ENCODE peak calls at places on chromosomes 13 and 19, in nine cellular contexts. W is lower lobe of right lung, J is fibroblast of lung, C is kidney epithelial cell, Q is AG04450, G is BJ, V is psoas muscle, S is lung, M is fibroblast of pulmonary artery. H is an unnamed sample.

GRCh38 chr13:30862707-30863106 is 43.4 kb upstream of the MEDAG start:
- DNase-seq in W (peak), J (no peak), C (no peak), Q (no peak), G (no peak), V (peak), S (no peak), M (no peak), H (no peak)

GRCh38 chr13:94479559-94480095 is at the start of gene DCT:
- DNase-seq in W (no peak), J (no peak), C (no peak), Q (no peak), G (no peak), V (no peak), S (no peak), M (no peak), H (no peak)

GRCh38 chr19:34851277-34851804 is 75.4 kb upstream of the ZNF30 start:
- DNase-seq in W (no peak), J (no peak), C (no peak), Q (no peak), G (no peak), V (no peak), S (no peak), M (no peak), H (no peak)

GRCh38 chr19:56837004-56837403 is 3.5 kb downstream of the PEG3 start:
- DNase-seq in W (no peak), J (no peak), C (no peak), Q (no peak), G (no peak), V (no peak), S (no peak), M (no peak), H (no peak)

GRCh38 chr13:51684076-51684475 is 99.8 kb downstream of the WDFY2 start:
- DNase-seq in W (no peak), J (no peak), C (no peak), Q (no peak), G (no peak), V (no peak), S (no peak), M (peak), H (no peak)

GRCh38 chr13:77521595-77522367 is 13.7 kb upstream of the SCEL start:
- DNase-seq in W (peak), J (no peak), C (no peak), Q (no peak), G (no peak), V (no peak), S (peak), M (peak), H (no peak)

GRCh38 chr19:19615086-19615485 is 3.4 kb downstream of the PBX4 start:
- DNase-seq in W (no peak), J (no peak), C (no peak), Q (no peak), G (no peak), V (no peak), S (no peak), M (no peak), H (no peak)

GRCh38 chr13:100363351-100363750 is 225.2 kb downstream of the GGACT start:
- DNase-seq in W (no peak), J (peak), C (no peak), Q (peak), G (peak), V (no peak), S (no peak), M (peak), H (peak)

GRCh38 chr19:41535029-41535622 is 40.8 kb upstream of the CEACAM21 start:
- DNase-seq in W (no peak), J (no peak), C (no peak), Q (no peak), G (no peak), V (no peak), S (no peak), M (no peak), H (no peak)

GRCh38 chr19:40283414-40284250 is 1.5 kb downstream of the AKT2 start:
- DNase-seq in W (peak), J (peak), C (no peak), Q (no peak), G (no peak), V (no peak), S (no peak), M (peak), H (no peak)

GRCh38 chr19:4199699-4200293 is 17.3 kb downstream of the ANKRD24 start:
- DNase-seq in W (no peak), J (no peak), C (no peak), Q (no peak), G (no peak), V (no peak), S (no peak), M (no peak), H (no peak)

GRCh38 chr13:86446311-86446710 is 647.1 kb upstream of the SLITRK6 start:
- DNase-seq in W (no peak), J (peak), C (no peak), Q (no peak), G (no peak), V (no peak), S (no peak), M (peak), H (no peak)

GRCh38 chr13:72290962-72291681 is 424.1 kb upstream of the DACH1 start:
- DNase-seq in W (no peak), J (peak), C (peak), Q (no peak), G (peak), V (no peak), S (no peak), M (peak), H (peak)

GRCh38 chr19:17073869-17074627 is 1.2 kb downstream of the HAUS8 start:
- DNase-seq in W (no peak), J (no peak), C (no peak), Q (no peak), G (no peak), V (no peak), S (no peak), M (no peak), H (no peak)

GRCh38 chr19:5563941-5564612 is 3.7 kb downstream of the TINCR start:
- DNase-seq in W (no peak), J (no peak), C (peak), Q (no peak), G (peak), V (no peak), S (no peak), M (peak), H (no peak)

GRCh38 chr13:113009743-113010509 is 40.9 kb downstream of the MCF2L start:
- DNase-seq in W (no peak), J (no peak), C (no peak), Q (no peak), G (no peak), V (no peak), S (no peak), M (peak), H (no peak)

GRCh38 chr13:101417043-101417406 is 717 bp upstream of the NALCN start:
- DNase-seq in W (no peak), J (peak), C (no peak), Q (peak), G (no peak), V (no peak), S (no peak), M (peak), H (no peak)

GRCh38 chr13:66803013-66803739 is 427.0 kb downstream of the PCDH9 start:
- DNase-seq in W (no peak), J (no peak), C (no peak), Q (no peak), G (no peak), V (no peak), S (no peak), M (no peak), H (no peak)

GRCh38 chr19:3964256-3965194 is 6.4 kb downstream of the DAPK3 start:
- DNase-seq in W (no peak), J (no peak), C (no peak), Q (no peak), G (no peak), V (no peak), S (no peak), M (no peak), H (no peak)

GRCh38 chr13:77909827-77910226 is 8.8 kb downstream of the EDNRB start:
- DNase-seq in W (no peak), J (no peak), C (no peak), Q (no peak), G (no peak), V (no peak), S (no peak), M (no peak), H (no peak)

GRCh38 chr13:99417151-99417820 is 84.0 kb upstream of the TM9SF2 start:
- DNase-seq in W (no peak), J (no peak), C (no peak), Q (no peak), G (no peak), V (peak), S (no peak), M (no peak), H (no peak)

GRCh38 chr19:13024958-13025653 is 29.8 kb downstream of the NFIX start:
- DNase-seq in W (peak), J (no peak), C (no peak), Q (no peak), G (no peak), V (peak), S (no peak), M (no peak), H (no peak)

GRCh38 chr13:85333511-85333910 is 465.7 kb downstream of the SLITRK6 start:
- DNase-seq in W (no peak), J (no peak), C (no peak), Q (no peak), G (no peak), V (no peak), S (no peak), M (no peak), H (no peak)

GRCh38 chr13:22936228-22936627 is 244.6 kb upstream of the SGCG start:
- DNase-seq in W (no peak), J (no peak), C (no peak), Q (no peak), G (no peak), V (no peak), S (no peak), M (no peak), H (no peak)

GRCh38 chr19:35991731-35992450 is 3.1 kb upstream of the SDHAF1 start:
- DNase-seq in W (no peak), J (no peak), C (peak), Q (no peak), G (no peak), V (no peak), S (no peak), M (no peak), H (no peak)

GRCh38 chr13:24632382-24633121 is 47.7 kb upstream of the ATP12A start:
- DNase-seq in W (no peak), J (no peak), C (no peak), Q (no peak), G (no peak), V (no peak), S (no peak), M (no peak), H (no peak)

GRCh38 chr13:20579193-20579592 is 12.2 kb downstream of the IFT88 start:
- DNase-seq in W (no peak), J (no peak), C (no peak), Q (no peak), G (no peak), V (no peak), S (no peak), M (no peak), H (no peak)

GRCh38 chr13:29457299-29457698 is 138.2 kb downstream of the SLC7A1 start:
- DNase-seq in W (no peak), J (peak), C (peak), Q (no peak), G (peak), V (no peak), S (no peak), M (peak), H (peak)

GRCh38 chr13:39073983-39074382 is 35.7 kb downstream of the NHLRC3 start:
- DNase-seq in W (no peak), J (no peak), C (no peak), Q (no peak), G (no peak), V (no peak), S (no peak), M (no peak), H (no peak)

GRCh38 chr13:29435125-29435911 is 160.2 kb downstream of the SLC7A1 start:
- DNase-seq in W (no peak), J (peak), C (no peak), Q (peak), G (peak), V (no peak), S (no peak), M (peak), H (peak)

DNA sequence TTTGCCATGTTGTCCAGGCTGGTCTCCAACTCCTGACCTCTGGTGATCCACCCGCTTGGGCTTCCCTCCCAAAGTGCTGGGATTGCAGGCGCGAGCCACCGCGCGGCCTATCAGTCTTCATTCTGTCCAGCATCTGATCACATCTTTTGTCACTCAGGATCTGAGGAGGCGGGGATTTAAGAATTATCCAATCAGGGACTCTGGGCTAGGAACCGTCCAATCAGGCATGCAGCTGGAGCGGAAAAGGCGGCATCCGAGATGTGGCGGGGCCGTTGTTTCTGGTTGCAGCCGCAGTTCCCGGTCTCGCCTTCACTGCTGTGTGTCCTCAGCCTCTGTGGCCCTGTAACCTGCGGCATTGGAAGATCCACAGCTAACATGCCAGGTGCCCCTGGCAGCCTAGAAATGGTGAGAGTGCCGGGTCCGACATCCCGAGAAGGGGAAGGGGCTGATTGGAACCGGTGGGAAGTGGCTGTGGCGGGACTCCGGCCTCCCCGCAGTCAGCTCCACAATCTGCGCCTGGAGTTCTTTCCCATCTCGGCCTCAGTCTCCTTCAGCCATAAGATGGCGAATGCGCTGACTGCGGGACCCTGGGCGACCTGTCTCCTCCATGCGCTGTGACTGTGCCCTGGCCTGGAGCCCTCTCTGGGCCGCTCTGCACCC is at the start of gene ZNF729:
- DNase-seq in W (no peak), J (no peak), C (no peak), Q (no peak), G (no peak), V (no peak), S (no peak), M (no peak), H (no peak)
- H3K4me3 ChIP-seq in W (no peak), J (no peak), C (no peak), Q (no peak), G (no peak), V (no peak), S (no peak), M (no peak), H (no peak)

GRCh38 chr13:26186141-26186870 is 35.8 kb downstream of the RNF6 start:
- DNase-seq in W (peak), J (peak), C (peak), Q (peak), G (peak), V (peak), S (peak), M (peak), H (peak)
- TF ChIP-seq CTCF in W (peak), J (peak), C (peak), Q (peak), G (peak), V (peak), S (peak), M (peak), H (peak)

GRCh38 chr19:53962887-53963435 is at the start of gene CACNG8:
- DNase-seq in W (no peak), J (no peak), C (no peak), Q (no peak), G (no peak), V (no peak), S (no peak), M (no peak), H (no peak)

GRCh38 chr19:53960886-53961285 is 1.9 kb upstream of the CACNG8 start:
- DNase-seq in W (no peak), J (no peak), C (no peak), Q (no peak), G (no peak), V (no peak), S (no peak), M (no peak), H (no peak)

GRCh38 chr19:53960187-53960586 is 2.5 kb upstream of the CACNG8 start:
- DNase-seq in W (no peak), J (no peak), C (no peak), Q (no peak), G (no peak), V (no peak), S (no peak), M (no peak), H (no peak)

GRCh38 chr19:53959176-53959757 is 3.5 kb upstream of the CACNG8 start:
- DNase-seq in W (no peak), J (no peak), C (no peak), Q (no peak), G (no peak), V (no peak), S (no peak), M (no peak), H (no peak)

GRCh38 chr19:53961523-53962345 is 1.0 kb upstream of the CACNG8 start:
- DNase-seq in W (no peak), J (no peak), C (no peak), Q (no peak), G (no peak), V (no peak), S (no peak), M (peak), H (no peak)
- H3K4me3 ChIP-seq in W (no peak), J (no peak), C (no peak), Q (peak), G (no peak), V (no peak), S (no peak), M (peak), H (no peak)

DNA sequence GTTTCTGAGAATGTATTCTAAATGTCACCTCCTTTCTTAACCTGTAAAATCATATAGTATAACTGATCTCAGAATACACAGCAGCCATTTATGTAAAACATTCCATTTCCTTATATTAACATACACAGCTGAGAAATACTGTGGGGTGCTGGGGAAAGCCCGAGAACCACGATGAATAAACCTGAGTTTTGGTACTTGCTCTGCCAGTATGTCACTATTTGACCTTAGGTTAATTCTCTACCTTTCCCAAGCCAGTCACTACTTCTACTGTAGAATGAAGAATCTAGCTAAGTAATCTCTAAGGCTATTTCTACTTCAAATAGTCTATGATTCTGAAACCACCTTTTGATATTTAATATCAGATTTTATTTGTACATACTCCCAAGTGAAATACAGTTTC is 173.7 kb downstream of the TBC1D4 start:
- DNase-seq in W (no peak), J (no peak), C (no peak), Q (no peak), G (no peak), V (no peak), S (no peak), M (no peak), H (no peak)
- TF ChIP-seq CTCF in W (no peak), J (no peak), C (no peak), Q (no peak), G (no peak), V (no peak), S (no peak), M (no peak), H (no peak)

DNA sequence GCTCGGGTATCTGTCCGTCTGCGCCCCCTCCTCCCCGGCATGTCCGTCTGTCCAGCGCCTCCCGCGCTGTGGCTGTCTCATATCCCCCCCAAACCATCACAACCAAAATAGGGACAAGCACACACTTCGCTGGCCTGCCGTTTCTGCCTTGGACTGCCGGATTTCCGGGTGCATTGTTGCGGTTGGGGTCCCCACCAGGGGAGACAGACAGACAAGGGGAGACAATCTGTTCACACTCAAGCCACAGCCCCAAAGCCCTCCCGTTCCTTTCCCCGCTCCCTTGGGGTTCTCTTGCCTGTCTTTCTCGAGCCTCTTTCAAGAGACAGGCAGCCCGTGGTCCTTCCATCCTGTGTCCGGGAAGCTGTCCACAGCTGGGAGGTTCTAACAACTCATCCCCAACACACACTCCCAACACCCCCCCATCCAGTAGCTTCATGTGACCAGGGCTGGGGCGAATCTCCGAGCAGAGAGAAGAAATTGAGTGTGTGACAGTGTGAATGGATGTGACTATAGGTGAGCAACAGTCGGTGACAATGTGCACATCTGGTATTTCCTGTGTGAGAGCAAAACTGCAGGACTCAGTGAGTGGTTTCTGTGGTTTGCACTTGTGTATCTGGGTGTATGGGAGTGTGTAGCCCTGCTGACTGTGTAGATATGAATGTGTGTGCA is 16.5 kb upstream of the FOSB start:
- DNase-seq in W (no peak), J (peak), C (no peak), Q (no peak), G (no peak), V (peak), S (peak), M (peak), H (no peak)
- H3K4me3 ChIP-seq in W (peak), J (peak), C (peak), Q (peak), G (peak), V (peak), S (no peak), M (peak), H (peak)

GRCh38 chr13:41384749-41385503 is 72.4 kb upstream of the RGCC start:
- DNase-seq in W (no peak), J (peak), C (no peak), Q (no peak), G (no peak), V (no peak), S (no peak), M (peak), H (no peak)
- TF ChIP-seq CTCF in W (peak), J (peak), C (peak), Q (peak), G (peak), V (no peak), S (no peak), M (peak), H (peak)

DNA sequence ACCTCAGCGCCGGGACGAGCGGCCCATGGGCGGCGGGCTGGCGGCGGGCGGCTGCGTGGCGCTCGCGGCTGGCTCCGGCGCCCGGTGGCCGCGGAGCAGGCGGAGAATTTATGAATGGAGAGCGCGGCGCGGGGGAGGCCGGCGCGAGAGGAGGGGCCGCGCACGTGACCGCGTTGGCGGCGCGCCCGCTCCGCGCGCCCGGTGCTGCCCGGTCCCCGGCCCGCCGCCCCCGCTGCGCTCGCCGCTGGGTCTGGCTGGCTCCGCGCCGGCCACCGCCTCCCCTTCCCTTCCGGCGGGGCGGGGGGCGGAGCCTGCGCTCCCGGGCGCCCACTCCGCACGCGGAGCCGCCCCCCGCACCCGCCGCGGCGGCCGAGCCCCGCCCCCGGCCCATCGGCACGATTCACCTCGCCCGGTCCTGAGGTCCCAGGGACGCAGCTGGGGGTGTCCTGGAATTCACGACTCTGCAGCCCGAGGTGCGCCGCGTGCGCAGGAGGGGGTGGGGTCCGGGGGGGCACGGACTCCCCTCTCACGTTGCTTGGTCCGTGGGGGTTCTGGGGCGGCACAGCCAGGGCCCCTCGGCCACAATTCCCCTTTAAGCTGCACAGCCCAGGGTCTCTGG is at the start of gene CBARP:
- DNase-seq in W (no peak), J (no peak), C (no peak), Q (no peak), G (no peak), V (no peak), S (no peak), M (peak), H (no peak)
- H3K4me3 ChIP-seq in W (peak), J (peak), C (peak), Q (peak), G (peak), V (peak), S (peak), M (peak), H (peak)

H was measured in AG04449.